ENCODE peak calls at places on chromosomes 5 and 9, in five cellular contexts. E is IMR-90, W is gastrocnemius medialis, Z is esophagus squamous epithelium, R is transverse colon. I is an unnamed sample.

GRCh38 chr9:20662156-20662555 is 21.9 kb upstream of the FOCAD start:
- DNase-seq in W (no peak), E (no peak), Z (no peak), R (no peak), I (no peak)

GRCh38 chr9:26357803-26358339 is 534.7 kb downstream of the CAAP1 start:
- DNase-seq in E (no peak), Z (no peak), R (no peak), W (no peak), I (no peak)

GRCh38 chr9:32966036-32966435 is 35.4 kb downstream of the APTX start:
- DNase-seq in W (no peak), Z (no peak), R (no peak), E (no peak), I (no peak)

GRCh38 chr5:415928-416635 is 26.9 kb upstream of the EXOC3 start:
- DNase-seq in E (no peak), R (no peak), W (no peak), Z (no peak), I (no peak)

GRCh38 chr9:89352451-89352850 is 34.2 kb downstream of the SECISBP2 start:
- DNase-seq in Z (no peak), W (no peak), R (no peak), E (no peak), I (no peak)

GRCh38 chr5:11143456-11144267 is 382.6 kb upstream of the DAP start:
- DNase-seq in E (no peak), Z (no peak), W (no peak), R (no peak), I (no peak)

GRCh38 chr5:178671745-178672144 is 44.9 kb upstream of the CLK4 start:
- DNase-seq in W (no peak), Z (no peak), R (no peak), E (no peak), I (no peak)

GRCh38 chr5:132737982-132738770 is 830 bp upstream of the KIF3A start:
- DNase-seq in W (no peak), R (no peak), E (no peak), Z (no peak), I (no peak)

GRCh38 chr9:86405926-86406325 is 51.7 kb upstream of the TUT7 start:
- DNase-seq in W (no peak), Z (no peak), R (no peak), E (peak; percentile 95), I (no peak)

GRCh38 chr5:139974661-139975060 is 68.4 kb downstream of the NRG2 start:
- DNase-seq in W (no peak), R (no peak), E (no peak), Z (no peak), I (no peak)

GRCh38 chr9:105114318-105114717 is 130.1 kb upstream of the SLC44A1 start:
- DNase-seq in Z (no peak), E (no peak), W (no peak), R (no peak), I (no peak)

GRCh38 chr9:68538200-68538599 is 2.5 kb downstream of the TMEM252 start:
- DNase-seq in E (peak; percentile 26), Z (no peak), R (no peak), W (peak; percentile 87), I (no peak)

GRCh38 chr5:98299435-98299834 is 474.0 kb upstream of the RGMB start:
- DNase-seq in R (no peak), W (no peak), E (peak; percentile 71), Z (no peak), I (no peak)

GRCh38 chr9:38329980-38330379 is 62.5 kb upstream of the ALDH1B1 start:
- DNase-seq in Z (no peak), E (no peak), W (no peak), R (no peak), I (no peak)

GRCh38 chr5:15131909-15132308 is 260.3 kb upstream of the ANKH start:
- DNase-seq in Z (no peak), R (no peak), E (no peak), W (no peak), I (no peak)

GRCh38 chr5:157828949-157829639 is 29.9 kb downstream of the CLINT1 start:
- DNase-seq in Z (no peak), R (no peak), E (no peak), W (no peak), I (no peak)

GRCh38 chr9:120857902-120858301 is 15.2 kb upstream of the PSMD5 start:
- DNase-seq in Z (no peak), W (no peak), R (no peak), E (no peak), I (no peak)
- H3K27ac ChIP-seq in Z (no peak overlapping the region), W (no peak overlapping the region), R (no peak overlapping the region), E (no peak overlapping the region), I (peak overlapping the region; percentile 42)

DNA sequence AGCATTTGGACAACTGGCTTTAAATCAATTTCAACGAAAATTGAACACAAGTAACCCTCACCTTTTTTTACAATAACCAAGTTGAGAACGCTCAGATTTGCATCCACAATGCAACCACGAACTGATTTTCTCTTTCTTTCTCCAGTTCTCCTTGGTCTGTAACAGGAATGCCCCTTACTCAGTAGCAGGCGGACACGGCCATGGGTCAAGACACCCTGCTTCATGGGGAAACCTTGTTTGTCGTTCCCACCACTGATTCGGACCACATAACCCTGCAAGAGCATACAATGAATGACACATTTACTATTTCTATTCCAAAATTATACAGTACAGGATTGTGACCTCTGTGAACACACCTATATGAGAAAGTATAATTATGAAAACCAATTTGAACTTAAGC is 1.4 kb downstream of the RPS6 start:
- DNase-seq in E (no peak), Z (no peak), W (no peak), R (no peak), I (no peak)
- TF ChIP-seq POLR2A in E (no peak), Z (no peak), W (no peak), R (no peak), I (no peak)

DNA sequence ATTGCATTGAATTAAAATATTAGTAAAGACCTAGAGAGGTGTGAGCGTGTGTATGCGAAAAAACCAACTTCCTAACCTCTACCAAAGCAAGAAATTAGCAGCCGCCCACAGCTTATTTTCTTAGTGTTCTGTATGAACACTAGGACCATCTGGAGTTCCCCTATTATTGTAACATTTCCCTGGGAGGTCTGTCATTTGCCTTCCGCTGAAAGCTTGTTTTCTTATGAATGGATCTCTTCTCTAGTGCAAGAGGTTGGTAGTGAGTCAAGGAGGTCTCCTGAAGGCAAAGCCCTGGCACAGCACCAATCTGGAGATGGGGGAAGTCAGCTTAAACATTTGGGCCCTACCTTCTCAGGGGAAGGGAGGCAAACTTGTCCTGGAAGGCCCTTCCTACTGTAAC is 10.8 kb downstream of the TNFSF8 start:
- DNase-seq in R (no peak), W (no peak), E (no peak), Z (no peak), I (no peak)
- H3K27ac ChIP-seq in R (no peak overlapping the region), W (no peak overlapping the region), E (no peak overlapping the region), Z (no peak overlapping the region), I (no peak overlapping the region)

GRCh38 chr9:127971357-127972315 is 9.2 kb downstream of the EEIG1 start:
- DNase-seq in R (no peak), E (no peak), W (no peak), Z (no peak), I (no peak)

GRCh38 chr9:127974769-127975261 is 6.0 kb downstream of the EEIG1 start:
- DNase-seq in R (no peak), W (peak; percentile 41), Z (no peak), E (no peak), I (no peak)

GRCh38 chr9:127972316-127972871 is 8.4 kb downstream of the EEIG1 start:
- DNase-seq in E (no peak), R (no peak), Z (no peak), W (peak; percentile 62), I (no peak)

GRCh38 chr9:127974002-127974768 is 6.6 kb downstream of the EEIG1 start:
- DNase-seq in E (no peak), Z (no peak), W (peak; percentile 32), R (no peak), I (no peak)

GRCh38 chr9:127973169-127974001 is 7.4 kb downstream of the EEIG1 start:
- DNase-seq in Z (no peak), E (no peak), R (peak; percentile 26), W (peak; percentile 97), I (peak; percentile 86)
- TF ChIP-seq POLR2A in Z (no peak), E (no peak), R (no peak), W (no peak), I (no peak)

DNA sequence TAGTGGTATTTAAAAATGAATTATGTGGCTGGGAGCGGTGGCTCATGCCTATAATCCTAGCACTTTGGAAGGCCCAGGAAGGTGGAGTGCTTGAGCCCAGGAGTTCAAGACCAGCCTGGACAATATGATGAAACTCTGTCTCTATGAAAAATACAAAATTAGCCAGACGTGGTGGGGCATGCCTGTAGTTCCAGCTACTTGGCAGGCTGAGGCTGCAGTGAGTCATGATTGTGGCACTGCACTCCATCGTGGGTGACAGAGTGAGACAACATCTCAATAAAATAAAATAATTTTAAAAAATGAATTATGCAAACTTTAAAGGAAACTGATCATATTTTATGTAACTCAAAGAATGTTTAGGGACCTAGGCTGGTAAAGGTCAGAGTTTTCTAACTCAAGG is 310.8 kb upstream of the DMRT1 start:
- DNase-seq in Z (no peak), W (peak; percentile 41), E (peak; percentile 2), R (no peak), I (no peak)
- H3K27ac ChIP-seq in Z (peak overlapping the region; percentile 49), W (no peak overlapping the region), E (no peak overlapping the region), R (peak overlapping the region; percentile 38), I (no peak overlapping the region)

DNA sequence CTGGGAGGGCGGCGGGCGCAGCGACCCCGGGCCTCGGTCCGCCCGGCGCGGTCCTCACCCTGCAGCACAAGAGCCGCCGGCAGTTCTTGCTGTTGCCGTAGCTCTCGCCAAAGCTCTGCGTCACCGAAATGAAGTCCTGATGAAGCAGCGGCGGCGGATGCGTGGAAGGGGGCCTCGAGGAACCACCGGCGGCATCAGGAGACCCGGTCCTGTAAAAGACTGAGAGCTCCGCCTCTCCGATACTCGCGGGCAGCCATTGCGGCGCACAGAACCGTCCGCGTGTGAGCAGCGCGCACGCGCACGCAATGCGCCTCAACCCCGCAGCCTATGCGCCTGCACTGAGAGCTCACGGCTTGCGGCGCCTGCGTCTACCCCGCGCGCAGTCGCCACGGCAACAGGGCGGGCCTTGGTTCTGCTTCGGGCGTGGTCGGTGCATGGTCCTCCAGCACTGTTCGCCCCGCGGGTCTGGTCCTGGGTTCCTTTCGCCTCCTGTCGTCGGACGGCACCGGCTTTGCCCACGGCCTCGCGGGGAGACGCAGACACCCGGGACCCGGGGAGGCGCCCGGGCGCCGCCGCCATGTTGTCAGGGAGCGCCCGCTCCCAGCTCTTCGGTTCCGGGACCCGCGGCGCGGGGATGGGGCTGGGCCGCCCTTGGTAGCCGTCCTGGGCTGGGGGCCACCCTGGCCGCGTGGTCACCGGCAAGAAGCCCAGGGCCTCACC is 9.3 kb upstream of the GRIN1 start:
- DNase-seq in E (peak; percentile 91), Z (peak; percentile 48), W (peak; percentile 72), R (peak; percentile 91), I (peak; percentile 90)
- TF ChIP-seq POLR2A in E (no peak), Z (peak; percentile 33), W (no peak), R (peak; percentile 39), I (no peak)